ENCODE peak calls at places on chromosomes 16 and 17, in eight cellular contexts. S is CD8-positive, alpha-beta memory T cell; Q is neural progenitor cell; A is heart right ventricle; G is adrenal gland; Y is adipocyte; X is CD4-positive, CD25-positive, alpha-beta regulatory T cell; D is tibial artery. I is an unnamed sample. For H3K27me3 and H3K36me3, the result is how much of the 10 kb centered on the place peaks cover.

GRCh38 chr16:14456793-14457481 is 173.1 kb downstream of the PARN start:
- DNase-seq in S (no peak), X (no peak), A (no peak), Q (no peak), Y (no peak), D (no peak), G (no peak), I (no peak)

GRCh38 chr16:11836653-11837244 is 14.6 kb downstream of the RSL1D1 start:
- DNase-seq in Q (no peak), S (no peak), A (no peak), Y (peak), G (no peak), D (peak), X (no peak), I (peak)

GRCh38 chr16:69089091-69089912 is 16.2 kb upstream of the HAS3 start:
- DNase-seq in Y (no peak), D (no peak), A (no peak), S (no peak), X (peak), G (peak), Q (peak), I (peak)

GRCh38 chr17:37816951-37817350 is 72.1 kb upstream of the HNF1B start:
- DNase-seq in Q (no peak), S (no peak), G (no peak), X (no peak), A (no peak), Y (no peak), D (no peak), I (no peak)

GRCh38 chr17:39955726-39956225 is 7.0 kb upstream of the GSDMA start:
- DNase-seq in D (no peak), X (no peak), A (no peak), S (no peak), Q (no peak), G (no peak), Y (no peak), I (no peak)

GRCh38 chr17:21198411-21198810 is 15.6 kb downstream of the TMEM11 start:
- DNase-seq in G (no peak), S (no peak), X (no peak), D (no peak), A (no peak), Q (no peak), Y (no peak), I (no peak)

GRCh38 chr17:77480509-77481215 is 339.9 kb downstream of the SEC14L1 start:
- DNase-seq in D (no peak), X (no peak), S (no peak), G (no peak), A (no peak), Y (no peak), Q (peak), I (peak)

GRCh38 chr17:15463363-15463762 is 4.1 kb downstream of the CDRT4 start:
- DNase-seq in G (peak), A (no peak), S (no peak), Y (peak), Q (peak), X (no peak), D (peak), I (no peak)

GRCh38 chr17:61768405-61768804 is 94.9 kb downstream of the BRIP1 start:
- DNase-seq in X (no peak), D (no peak), Y (no peak), S (no peak), A (no peak), G (no peak), Q (no peak), I (no peak)

GRCh38 chr16:22375963-22376640 is 1.7 kb upstream of the CDR2 start:
- DNase-seq in X (no peak), S (no peak), G (no peak), Y (no peak), D (no peak), A (no peak), Q (no peak), I (no peak)

GRCh38 chr16:58352690-58353089 is 39.6 kb upstream of the GINS3 start:
- DNase-seq in X (no peak), Y (no peak), S (no peak), A (no peak), Q (no peak), G (no peak), D (no peak), I (no peak)

GRCh38 chr17:42132941-42133340 is 10.3 kb downstream of the HSPB9 start:
- DNase-seq in Y (peak), G (no peak), A (no peak), X (no peak), Q (no peak), S (no peak), D (peak), I (no peak)

GRCh38 chr16:74769791-74770190 is 4.8 kb downstream of the FA2H start:
- DNase-seq in Y (no peak), Q (no peak), A (no peak), S (no peak), X (no peak), D (no peak), G (no peak), I (no peak)

GRCh38 chr16:67407176-67407787 is 9.0 kb downstream of the ZDHHC1 start:
- DNase-seq in S (no peak), X (no peak), A (no peak), Q (no peak), D (no peak), G (no peak), Y (peak), I (peak)

GRCh38 chr16:52469775-52470174 is 77.2 kb downstream of the TOX3 start:
- DNase-seq in S (no peak), A (no peak), D (no peak), X (no peak), G (no peak), Q (no peak), Y (no peak), I (no peak)

GRCh38 chr16:25258856-25259179 is 1.2 kb upstream of the ZKSCAN2 start:
- DNase-seq in D (no peak), G (no peak), Q (no peak), X (peak), A (no peak), Y (no peak), S (no peak), I (no peak)

GRCh38 chr16:54928421-54929089 is 2.1 kb upstream of the IRX5 start:
- DNase-seq in Y (peak), G (peak), A (peak), X (peak), S (peak), D (peak), Q (peak), I (peak)

GRCh38 chr16:52873997-52874500 is 178.6 kb downstream of the CHD9NB start:
- DNase-seq in Q (peak), A (no peak), X (no peak), D (no peak), S (no peak), G (no peak), Y (no peak), I (peak)

DNA sequence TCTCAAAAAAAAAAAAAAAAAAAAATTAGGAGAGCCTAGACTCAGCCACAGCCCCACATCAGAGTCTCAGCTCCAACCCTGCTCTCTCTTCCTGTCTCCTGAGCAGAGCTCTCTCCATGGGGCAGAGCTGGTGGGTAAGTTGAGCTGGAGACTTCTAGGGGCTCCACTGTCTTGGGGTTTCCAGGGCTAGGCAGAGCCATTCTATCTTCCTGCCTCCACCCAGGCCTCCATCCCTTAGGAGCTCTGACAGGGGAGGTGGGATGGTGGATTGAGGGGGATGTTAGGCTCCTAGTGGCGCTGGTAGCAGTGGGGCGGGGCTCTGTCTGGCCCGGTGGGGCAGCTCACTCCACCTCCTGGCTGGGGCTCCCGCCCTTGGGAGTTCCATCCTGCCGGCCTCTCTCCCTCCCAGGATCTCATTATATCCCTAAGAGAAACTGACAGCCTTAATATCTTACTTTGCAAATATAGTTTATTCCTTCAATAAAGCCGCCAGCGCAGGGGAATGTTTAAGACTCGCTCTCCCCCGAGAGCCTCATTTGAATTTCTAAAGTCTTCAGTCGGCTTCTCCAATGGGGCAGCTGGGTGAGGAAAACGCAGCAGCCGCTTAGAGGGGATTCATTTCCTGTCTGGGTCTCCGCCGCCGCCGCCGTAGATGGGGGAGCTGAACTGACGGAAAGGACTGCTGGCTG is 19.2 kb upstream of the C1QL1 start:
- DNase-seq in X (no peak), Y (no peak), Q (peak), G (no peak), A (no peak), D (no peak), S (no peak), I (peak)
- H3K4me3 ChIP-seq in X (no peak), Y (no peak), Q (peak), G (no peak), A (no peak), D (no peak), S (no peak), I (peak)

GRCh38 chr17:73681946-73682345 is 37.7 kb upstream of the SDK2 start:
- DNase-seq in Q (no peak), X (no peak), D (no peak), S (no peak), Y (no peak), G (no peak), A (no peak), I (no peak)
- H3K27me3 ChIP-seq in Q (under half), X (under half), D (under half), S (under half), Y (under half), G (under half), A (under half), I (under half)

DNA sequence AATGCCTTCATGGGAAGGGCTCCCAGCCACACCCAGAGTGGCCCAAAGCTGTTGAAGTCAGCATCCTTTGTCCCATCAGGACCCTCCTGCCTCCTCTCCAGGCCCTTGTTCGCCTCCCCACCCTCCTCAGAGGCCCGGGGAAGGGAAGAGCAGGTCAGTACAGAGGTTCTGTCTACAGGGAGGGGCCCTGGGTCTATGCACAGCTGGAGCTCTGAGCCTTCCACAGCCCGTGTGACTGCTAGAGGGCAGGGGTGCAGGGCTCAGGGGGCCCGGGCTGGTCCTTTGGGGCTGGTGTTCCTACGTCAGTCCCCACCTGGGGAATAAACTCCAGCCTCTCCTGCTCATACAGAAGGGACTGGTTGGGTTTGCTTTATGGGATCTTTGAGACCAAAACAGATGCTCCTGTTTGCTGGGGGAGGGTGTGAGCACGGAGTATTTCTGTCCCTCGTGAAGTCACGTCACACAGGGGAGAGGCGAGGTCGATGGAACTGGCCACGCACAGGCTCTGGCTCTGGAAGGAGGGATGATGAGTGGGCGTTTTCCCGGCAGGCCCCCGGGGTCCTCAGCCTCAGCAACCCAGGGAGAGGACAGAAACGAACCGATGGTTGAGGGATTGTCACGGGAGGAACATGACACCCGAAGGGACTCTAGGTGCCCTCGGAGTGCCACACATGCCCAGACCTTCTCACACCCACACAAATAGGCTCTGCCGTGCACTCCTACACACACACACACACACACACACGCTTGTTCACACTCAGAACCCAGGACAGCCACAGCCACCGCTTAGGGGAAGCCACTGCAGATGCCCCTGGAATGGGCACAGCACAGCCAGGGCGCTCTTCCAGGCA is 20.5 kb downstream of the TRARG1 start:
- DNase-seq in Y (no peak), A (peak), G (no peak), Q (no peak), X (no peak), S (no peak), D (no peak), I (peak)
- H3K36me3 ChIP-seq in Y (under half), A (under half), G (under half), Q (under half), X (under half), S (under half), D (under half), I (under half)

DNA sequence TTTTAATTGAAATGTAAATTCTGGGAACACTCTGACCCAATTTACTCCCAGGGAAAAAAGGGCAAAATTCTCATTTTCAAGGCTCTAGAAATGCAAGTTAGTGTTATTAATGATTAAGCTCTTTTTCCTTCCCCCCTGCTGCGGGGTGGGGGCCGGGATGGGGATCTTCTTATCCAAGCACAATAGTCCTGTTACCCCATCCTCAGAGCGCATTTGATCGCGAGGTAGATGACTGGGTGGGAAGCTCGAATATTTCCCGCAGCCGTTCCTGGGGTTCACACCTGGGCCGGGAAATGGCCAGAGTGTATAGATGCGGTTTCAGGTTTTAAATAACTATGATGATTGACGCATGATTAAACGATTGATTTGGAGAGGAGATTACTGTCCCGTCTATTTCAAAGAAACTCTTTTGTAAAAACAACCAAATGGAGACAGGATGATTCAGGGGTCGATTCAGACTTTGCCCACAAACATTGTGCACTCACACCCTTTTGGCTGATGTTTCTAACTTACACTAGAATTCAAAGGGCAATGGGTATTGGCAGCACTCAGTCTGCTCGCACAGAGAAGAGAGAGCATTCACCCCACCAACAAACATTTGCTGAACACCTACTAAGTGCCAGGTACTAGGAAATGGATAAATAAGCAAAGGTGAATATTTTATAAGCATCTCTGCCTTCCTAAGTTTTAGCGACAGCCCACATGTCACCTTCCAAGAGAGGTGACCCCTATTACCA is 55.0 kb downstream of the SALL1 start:
- DNase-seq in A (no peak), X (no peak), D (no peak), G (no peak), Y (no peak), Q (no peak), S (no peak), I (peak)
- H3K4me3 ChIP-seq in A (no peak), X (no peak), D (no peak), G (no peak), Y (no peak), Q (no peak), S (no peak), I (no peak)

GRCh38 chr17:33992113-33992512 is 263.0 kb upstream of the CCL2 start:
- DNase-seq in Q (no peak), S (no peak), D (no peak), Y (no peak), X (no peak), A (no peak), G (no peak), I (no peak)

GRCh38 chr17:33987162-33987561 is 267.9 kb upstream of the CCL2 start:
- DNase-seq in A (no peak), X (no peak), S (no peak), Q (no peak), D (no peak), Y (no peak), G (no peak), I (no peak)

GRCh38 chr17:33986566-33986965 is 268.5 kb upstream of the CCL2 start:
- DNase-seq in A (no peak), Y (no peak), X (no peak), S (no peak), G (no peak), Q (no peak), D (no peak), I (no peak)

GRCh38 chr17:33990943-33991706 is 264.0 kb upstream of the CCL2 start:
- DNase-seq in Y (no peak), S (no peak), D (no peak), Q (no peak), A (no peak), X (no peak), G (no peak), I (no peak)

DNA sequence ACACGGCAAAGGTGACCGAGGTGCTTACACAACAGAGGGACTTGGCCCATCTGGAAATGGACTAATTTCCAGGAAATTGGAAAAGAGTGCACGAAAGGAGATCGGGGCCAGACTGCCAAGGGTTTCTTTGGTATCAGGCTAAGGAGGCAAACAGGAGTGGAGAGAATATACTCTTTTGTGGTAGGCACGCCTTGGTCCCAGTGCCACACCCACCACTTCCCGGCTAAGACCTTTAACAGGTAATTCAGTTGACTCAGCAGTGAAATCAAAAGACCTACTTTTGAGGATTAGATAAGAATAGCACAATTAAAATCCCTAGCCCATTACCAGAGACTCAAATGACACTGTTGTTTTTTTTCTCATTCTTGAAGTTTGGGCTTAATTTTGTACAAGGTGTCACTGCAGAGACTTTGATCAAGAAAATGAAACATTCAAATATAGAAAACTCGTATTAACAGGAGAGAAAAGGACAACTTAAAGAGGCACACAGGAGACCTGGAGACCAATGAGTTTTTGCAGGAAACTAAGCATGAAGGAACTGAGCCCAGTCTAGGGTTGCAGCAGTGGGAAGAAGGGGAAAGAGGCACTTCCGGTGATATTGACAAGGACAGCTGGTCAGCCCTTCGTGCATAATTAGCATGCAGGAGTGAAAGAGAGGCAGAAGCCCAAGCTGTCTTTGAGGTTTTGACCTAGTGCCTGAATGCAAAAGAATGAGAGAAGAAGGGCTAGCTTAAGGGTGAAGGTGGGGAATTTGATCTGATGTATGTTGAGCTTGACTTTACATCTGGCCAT is 265.5 kb upstream of the CCL2 start:
- DNase-seq in Q (no peak), X (no peak), G (no peak), A (no peak), Y (no peak), S (no peak), D (no peak), I (no peak)
- H3K27me3 ChIP-seq in Q (under half), X (under half), G (under half), A (under half), Y (under half), S (under half), D (under half), I (under half)

GRCh38 chr16:70677499-70678120 is 8.2 kb downstream of the MTSS2 start:
- DNase-seq in A (peak), D (no peak), Y (no peak), Q (no peak), G (no peak), X (no peak), S (no peak), I (no peak)
- H3K36me3 ChIP-seq in A (under half), D (half or more), Y (half or more), Q (under half), G (under half), X (under half), S (under half), I (under half)

DNA sequence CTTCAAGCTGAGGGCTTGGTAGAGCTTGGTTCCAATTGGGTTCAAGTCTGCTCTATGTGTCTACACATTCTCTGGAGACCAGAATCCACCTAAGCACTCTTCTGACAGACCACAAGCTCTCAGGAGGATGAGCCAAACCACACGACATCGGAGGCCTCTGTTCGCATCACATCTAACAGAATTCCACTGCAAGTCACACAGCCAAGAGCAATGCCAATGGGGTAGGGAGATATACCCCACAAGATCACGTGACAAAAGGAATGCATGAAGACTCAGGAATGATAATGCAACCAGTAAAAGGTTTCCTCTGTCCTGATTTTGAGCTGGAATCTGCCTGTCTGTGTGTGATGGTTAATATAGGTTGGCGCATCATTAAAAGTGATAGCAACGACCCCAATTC is 46.6 kb upstream of the RPL38 start:
- DNase-seq in D (no peak), G (no peak), S (no peak), X (no peak), Y (no peak), Q (no peak), A (no peak), I (no peak)
- H3K4me3 ChIP-seq in D (no peak), G (no peak), S (no peak), X (no peak), Y (no peak), Q (no peak), A (no peak), I (no peak)

DNA sequence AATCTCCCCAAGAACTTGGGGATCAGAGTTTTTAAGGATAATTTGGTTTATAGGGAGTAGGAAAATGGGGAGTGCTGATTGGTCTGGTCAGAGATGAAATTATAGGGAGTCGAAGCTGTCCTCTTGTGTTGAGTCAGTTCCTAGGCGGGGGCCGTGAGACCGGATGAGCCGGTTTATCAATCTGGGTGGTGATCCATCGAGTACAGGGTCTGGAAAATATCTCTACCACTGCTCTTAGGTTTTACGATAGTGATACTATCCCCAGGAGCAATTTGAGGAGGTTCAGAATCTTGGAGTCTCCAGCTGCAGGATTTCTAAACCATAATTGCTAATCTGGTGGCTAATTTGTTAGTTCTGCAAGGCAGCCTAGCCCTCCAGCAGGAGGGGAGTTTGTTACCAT is 403.4 kb downstream of the CDH11 start:
- DNase-seq in G (no peak), Q (no peak), X (no peak), D (no peak), Y (no peak), A (no peak), S (no peak), I (no peak)
- H3K27me3 ChIP-seq in G (under half), Q (under half), X (under half), D (under half), Y (under half), A (under half), S (under half), I (under half)

I was measured in H7.